ENCODE peak calls at places on chromosomes 2 and 18, in eight cellular contexts. J, A, C, K, Y, I, H and E are unnamed samples.

GRCh38 chr18:54233228-54233625 is 8.8 kb upstream of the MBD2 start:
- DNase-seq in J (no peak), A (no peak), C (no peak), K (no peak), Y (no peak), I (no peak), H (no peak), E (no peak)

GRCh38 chr2:239161711-239162140 is 239.1 kb downstream of the HDAC4 start:
- DNase-seq in J (no peak), A (no peak), C (no peak), K (no peak), Y (peak), I (peak), H (peak), E (peak)

GRCh38 chr2:128260239-128261138 is 58.2 kb downstream of the HS6ST1 start:
- DNase-seq in J (peak), A (peak), C (no peak), K (peak), Y (no peak), I (no peak), H (peak), E (no peak)

GRCh38 chr2:68740184-68740914 is 5.7 kb downstream of the ARHGAP25 start:
- DNase-seq in J (no peak), A (peak), C (no peak), K (no peak), Y (no peak), I (no peak), H (no peak), E (no peak)

GRCh38 chr2:153623020-153623419 is 144.5 kb upstream of the RPRM start:
- DNase-seq in J (no peak), A (no peak), C (no peak), K (no peak), Y (no peak), I (no peak), H (no peak), E (no peak)

GRCh38 chr2:237790353-237790752 is 8.2 kb upstream of the RBM44 start:
- DNase-seq in J (no peak), A (no peak), C (no peak), K (no peak), Y (no peak), I (no peak), H (no peak), E (no peak)

GRCh38 chr2:56757884-56758545 is 574.2 kb downstream of the CCDC85A start:
- DNase-seq in J (no peak), A (no peak), C (no peak), K (no peak), Y (no peak), I (no peak), H (no peak), E (no peak)

GRCh38 chr2:223779877-223780276 is 57.5 kb downstream of the AP1S3 start:
- DNase-seq in J (peak), A (no peak), C (peak), K (no peak), Y (no peak), I (no peak), H (no peak), E (peak)

GRCh38 chr2:130864830-130865229 is 28.1 kb downstream of the ARHGEF4 start:
- DNase-seq in J (no peak), A (no peak), C (no peak), K (no peak), Y (no peak), I (peak), H (peak), E (peak)

GRCh38 chr2:120489023-120489422 is 143.1 kb downstream of the INHBB start:
- DNase-seq in J (no peak), A (no peak), C (no peak), K (no peak), Y (no peak), I (peak), H (no peak), E (no peak)

GRCh38 chr2:47373747-47374146 is 29.2 kb upstream of the MSH2 start:
- DNase-seq in J (peak), A (no peak), C (no peak), K (no peak), Y (no peak), I (no peak), H (no peak), E (no peak)

GRCh38 chr2:127580167-127581049 is 44.9 kb downstream of the MYO7B start:
- DNase-seq in J (no peak), A (peak), C (no peak), K (no peak), Y (no peak), I (no peak), H (peak), E (no peak)

GRCh38 chr2:33620-34019 is 12.7 kb downstream of the FAM110C start:
- DNase-seq in J (peak), A (peak), C (peak), K (no peak), Y (no peak), I (no peak), H (no peak), E (no peak)

GRCh38 chr18:50659091-50660003 is 99.5 kb downstream of the MAPK4 start:
- DNase-seq in J (peak), A (no peak), C (no peak), K (no peak), Y (no peak), I (no peak), H (no peak), E (no peak)

GRCh38 chr2:10773841-10774341 is 38.7 kb downstream of the PDIA6 start:
- DNase-seq in J (peak), A (no peak), C (no peak), K (no peak), Y (no peak), I (no peak), H (no peak), E (no peak)

GRCh38 chr2:226725096-226725495 is 74.5 kb downstream of the IRS1 start:
- DNase-seq in J (no peak), A (no peak), C (no peak), K (no peak), Y (no peak), I (no peak), H (no peak), E (no peak)

GRCh38 chr2:14903709-14904374 is 271.3 kb downstream of the LRATD1 start:
- DNase-seq in J (peak), A (no peak), C (peak), K (peak), Y (no peak), I (peak), H (peak), E (peak)

GRCh38 chr2:128291844-128292598 is 26.6 kb downstream of the HS6ST1 start:
- DNase-seq in J (no peak), A (no peak), C (no peak), K (no peak), Y (no peak), I (peak), H (no peak), E (no peak)

GRCh38 chr2:28439127-28439526 is 46.5 kb downstream of the FOSL2 start:
- DNase-seq in J (no peak), A (no peak), C (no peak), K (no peak), Y (no peak), I (no peak), H (no peak), E (no peak)

GRCh38 chr2:163471947-163472346 is 263.9 kb downstream of the FIGN start:
- DNase-seq in J (peak), A (no peak), C (no peak), K (no peak), Y (no peak), I (no peak), H (no peak), E (no peak)

GRCh38 chr18:78994977-78995582 is 15.5 kb downstream of the SALL3 start:
- DNase-seq in J (no peak), A (peak), C (no peak), K (no peak), Y (no peak), I (no peak), H (no peak), E (no peak)

GRCh38 chr18:22230403-22231042 is 61.1 kb downstream of the GATA6 start:
- DNase-seq in J (no peak), A (no peak), C (no peak), K (no peak), Y (no peak), I (no peak), H (no peak), E (no peak)

GRCh38 chr18:59455728-59456276 is 96.7 kb upstream of the LMAN1 start:
- DNase-seq in J (no peak), A (no peak), C (no peak), K (no peak), Y (no peak), I (no peak), H (no peak), E (no peak)

GRCh38 chr18:76476665-76477561 is 18.1 kb downstream of the ZNF516 start:
- DNase-seq in J (no peak), A (no peak), C (no peak), K (no peak), Y (no peak), I (no peak), H (no peak), E (no peak)

GRCh38 chr2:54626131-54626530 is 97.3 kb upstream of the EML6 start:
- DNase-seq in J (no peak), A (no peak), C (no peak), K (no peak), Y (no peak), I (no peak), H (no peak), E (no peak)

GRCh38 chr18:62484941-62485340 is 37.9 kb upstream of the ZCCHC2 start:
- DNase-seq in J (no peak), A (no peak), C (no peak), K (no peak), Y (no peak), I (no peak), H (no peak), E (no peak)

GRCh38 chr2:192190474-192190873 is 4.3 kb downstream of the TMEFF2 start:
- DNase-seq in J (no peak), A (no peak), C (no peak), K (no peak), Y (no peak), I (no peak), H (no peak), E (no peak)

GRCh38 chr18:29644276-29644675 is 1398.3 kb downstream of the DSC3 start:
- DNase-seq in J (no peak), A (no peak), C (no peak), K (no peak), Y (no peak), I (no peak), H (no peak), E (no peak)

GRCh38 chr2:63059434-63060078 is 8.9 kb downstream of the OTX1 start:
- DNase-seq in J (peak), A (no peak), C (no peak), K (no peak), Y (no peak), I (no peak), H (no peak), E (no peak)

GRCh38 chr18:51070545-51070944 is 40.5 kb downstream of the SMAD4 start:
- DNase-seq in J (peak), A (no peak), C (no peak), K (no peak), Y (no peak), I (no peak), H (no peak), E (no peak)

GRCh38 chr2:66577331-66578041 is 142.6 kb downstream of the MEIS1 start:
- DNase-seq in J (peak), A (no peak), C (no peak), K (no peak), Y (no peak), I (no peak), H (no peak), E (no peak)

GRCh38 chr2:237222683-237223082 is 137.0 kb downstream of the COPS8 start:
- DNase-seq in J (no peak), A (no peak), C (no peak), K (no peak), Y (no peak), I (no peak), H (no peak), E (no peak)

GRCh38 chr2:197453914-197454398 is 604 bp downstream of the COQ10B start:
- DNase-seq in J (peak), A (no peak), C (no peak), K (no peak), Y (no peak), I (peak), H (no peak), E (peak)

GRCh38 chr2:174430066-174430465 is 34.5 kb downstream of the SCRN3 start:
- DNase-seq in J (no peak), A (no peak), C (no peak), K (no peak), Y (no peak), I (no peak), H (no peak), E (no peak)
- H3K27ac ChIP-seq in J (no peak), A (no peak), C (no peak), K (no peak), Y (no peak), I (no peak), H (no peak), E (no peak)

DNA sequence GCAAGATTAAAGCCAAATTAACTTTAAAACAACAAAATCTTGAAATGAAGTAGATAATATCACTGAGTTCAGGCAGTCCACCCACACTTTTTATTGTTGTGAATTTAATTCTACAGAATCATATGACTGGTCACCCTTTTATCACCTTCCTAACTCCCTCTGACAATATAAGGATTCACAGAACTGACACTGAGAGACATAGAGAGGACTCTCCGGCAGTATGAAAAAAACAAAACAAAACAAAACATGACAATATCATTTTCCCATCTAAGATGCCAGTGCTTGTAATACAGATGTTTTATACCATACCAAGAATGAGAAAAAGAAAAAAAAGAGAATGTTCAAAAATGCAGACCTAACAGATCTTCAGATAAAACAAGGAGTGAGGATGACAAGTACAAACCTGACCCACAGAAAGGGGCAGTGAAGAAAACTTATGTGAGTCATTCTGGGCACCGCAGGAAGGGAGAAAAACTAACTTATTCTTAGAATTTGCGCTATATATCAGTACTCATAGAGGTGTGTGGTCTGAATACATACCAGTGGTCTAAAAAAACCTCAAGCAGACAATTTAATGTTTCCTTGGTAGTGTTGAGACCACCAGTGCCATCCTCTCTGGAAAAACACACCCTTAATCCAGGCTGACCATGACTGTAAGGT is 136.6 kb downstream of the ZAP70 start:
- DNase-seq in J (no peak), A (no peak), C (no peak), K (no peak), Y (no peak), I (no peak), H (no peak), E (no peak)
- H3K27ac ChIP-seq in J (no peak), A (no peak), C (no peak), K (no peak), Y (no peak), I (no peak), H (no peak), E (no peak)

GRCh38 chr18:10406172-10406663 is 48.2 kb upstream of the APCDD1 start:
- DNase-seq in J (peak), A (no peak), C (no peak), K (no peak), Y (no peak), I (no peak), H (no peak), E (no peak)

GRCh38 chr18:10405014-10405493 is 49.4 kb upstream of the APCDD1 start:
- DNase-seq in J (peak), A (no peak), C (no peak), K (no peak), Y (no peak), I (no peak), H (no peak), E (no peak)

GRCh38 chr18:10410472-10411300 is 43.7 kb upstream of the APCDD1 start:
- DNase-seq in J (peak), A (no peak), C (no peak), K (no peak), Y (no peak), I (no peak), H (no peak), E (no peak)

GRCh38 chr18:10409041-10409440 is 45.4 kb upstream of the APCDD1 start:
- DNase-seq in J (no peak), A (no peak), C (no peak), K (no peak), Y (no peak), I (no peak), H (no peak), E (no peak)

DNA sequence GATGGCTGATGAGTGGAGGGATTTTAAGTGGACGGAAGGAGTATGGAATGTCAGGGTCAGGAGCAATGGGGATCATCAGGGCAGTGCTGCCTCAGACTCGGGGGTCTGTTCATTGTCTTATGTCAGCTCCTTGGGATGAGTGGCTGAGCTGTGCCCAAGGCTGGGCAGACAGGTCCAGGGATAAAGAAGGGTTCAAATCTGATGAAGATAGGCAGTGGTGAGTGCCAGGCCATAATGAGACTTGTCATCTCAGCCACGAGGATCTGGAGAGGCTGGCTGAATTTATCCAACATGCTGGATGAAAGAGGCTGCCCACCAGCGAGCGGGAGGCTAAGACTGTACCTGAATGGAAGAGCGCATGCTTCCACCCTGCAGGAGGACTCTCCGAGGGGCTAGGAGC is 46.3 kb upstream of the APCDD1 start:
- DNase-seq in J (no peak), A (no peak), C (no peak), K (no peak), Y (no peak), I (no peak), H (no peak), E (no peak)
- H3K27ac ChIP-seq in J (no peak), A (no peak), C (no peak), K (no peak), Y (no peak), I (no peak), H (no peak), E (no peak)

GRCh38 chr2:169716938-169717690 is 16.5 kb upstream of the KLHL23 start:
- DNase-seq in J (no peak), A (no peak), C (no peak), K (no peak), Y (no peak), I (no peak), H (no peak), E (no peak)
- H3K27ac ChIP-seq in J (no peak), A (no peak), C (no peak), K (no peak), Y (no peak), I (no peak), H (no peak), E (no peak)

GRCh38 chr2:186457908-186458307 is 28.2 kb upstream of the ZC3H15 start:
- DNase-seq in J (peak), A (no peak), C (no peak), K (no peak), Y (no peak), I (no peak), H (no peak), E (no peak)
- H3K27ac ChIP-seq in J (no peak), A (no peak), C (no peak), K (no peak), Y (no peak), I (no peak), H (no peak), E (no peak)

DNA sequence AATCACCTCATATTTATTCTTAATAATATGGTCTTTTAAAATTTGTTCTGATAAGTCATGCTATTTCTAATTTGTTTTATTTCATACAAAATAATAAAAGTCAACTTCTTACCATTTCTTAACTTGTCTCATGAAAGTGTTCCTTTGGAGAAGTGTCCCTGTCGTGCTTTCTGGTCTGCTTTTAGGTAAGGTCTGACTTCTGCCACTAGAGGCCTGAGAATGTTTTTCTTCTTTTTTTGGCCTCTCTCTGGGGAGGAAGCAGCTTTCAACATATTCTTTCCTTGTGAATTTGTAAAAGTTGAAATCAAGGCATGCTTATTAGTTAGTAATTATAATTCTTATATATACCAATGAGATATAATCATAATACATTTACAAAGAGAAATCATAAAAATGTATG is 39.4 kb downstream of the MAP2 start:
- DNase-seq in J (peak), A (no peak), C (no peak), K (no peak), Y (no peak), I (no peak), H (no peak), E (no peak)
- H3K27ac ChIP-seq in J (no peak), A (no peak), C (no peak), K (no peak), Y (no peak), I (no peak), H (no peak), E (no peak)

GRCh38 chr2:102253140-102253752 is 58.1 kb upstream of the IL1RL1 start:
- DNase-seq in J (no peak), A (no peak), C (no peak), K (no peak), Y (no peak), I (no peak), H (no peak), E (no peak)

GRCh38 chr2:102251849-102252203 is 59.5 kb upstream of the IL1RL1 start:
- DNase-seq in J (no peak), A (no peak), C (no peak), K (no peak), Y (no peak), I (no peak), H (no peak), E (no peak)

GRCh38 chr2:102253753-102254150 is 57.6 kb upstream of the IL1RL1 start:
- DNase-seq in J (no peak), A (no peak), C (no peak), K (no peak), Y (no peak), I (no peak), H (no peak), E (no peak)

GRCh38 chr2:102250278-102250821 is 61.0 kb upstream of the IL1RL1 start:
- DNase-seq in J (no peak), A (no peak), C (no peak), K (no peak), Y (no peak), I (no peak), H (no peak), E (no peak)

GRCh38 chr2:102251042-102251848 is 60.1 kb upstream of the IL1RL1 start:
- DNase-seq in J (peak), A (peak), C (peak), K (no peak), Y (peak), I (peak), H (peak), E (peak)
- H3K27ac ChIP-seq in J (no peak), A (no peak), C (no peak), K (no peak), Y (no peak), I (peak), H (no peak), E (no peak)

GRCh38 chr2:174659069-174659900 is 61.7 kb upstream of the WIPF1 start:
- DNase-seq in J (no peak), A (no peak), C (no peak), K (no peak), Y (no peak), I (no peak), H (no peak), E (no peak)

GRCh38 chr2:174656035-174656434 is 58.4 kb upstream of the WIPF1 start:
- DNase-seq in J (no peak), A (no peak), C (no peak), K (no peak), Y (no peak), I (no peak), H (no peak), E (no peak)

GRCh38 chr2:174654429-174654941 is 56.9 kb upstream of the WIPF1 start:
- DNase-seq in J (no peak), A (no peak), C (no peak), K (no peak), Y (no peak), I (no peak), H (no peak), E (no peak)

GRCh38 chr2:174660984-174661675 is 63.5 kb upstream of the WIPF1 start:
- DNase-seq in J (no peak), A (no peak), C (no peak), K (no peak), Y (no peak), I (no peak), H (no peak), E (no peak)

GRCh38 chr2:174656671-174657171 is 59.1 kb upstream of the WIPF1 start:
- DNase-seq in J (no peak), A (no peak), C (no peak), K (no peak), Y (no peak), I (no peak), H (no peak), E (no peak)
- H3K27ac ChIP-seq in J (no peak), A (no peak), C (no peak), K (no peak), Y (no peak), I (no peak), H (no peak), E (no peak)

GRCh38 chr2:159202568-159203071 is 83.9 kb downstream of the WDSUB1 start:
- DNase-seq in J (peak), A (no peak), C (no peak), K (no peak), Y (peak), I (no peak), H (no peak), E (no peak)
- H3K27ac ChIP-seq in J (no peak), A (no peak), C (no peak), K (no peak), Y (peak), I (no peak), H (no peak), E (no peak)

GRCh38 chr2:217694296-217694695 is 308.5 kb downstream of the TNS1 start:
- DNase-seq in J (peak), A (no peak), C (no peak), K (no peak), Y (no peak), I (no peak), H (no peak), E (no peak)
- H3K27ac ChIP-seq in J (no peak), A (no peak), C (no peak), K (no peak), Y (no peak), I (no peak), H (peak), E (no peak)